ENCODE peak calls at places on chromosomes 16 and 17, in four cellular contexts. W is heart right ventricle, X is heart left ventricle, D is aorta. E is an unnamed sample.

GRCh38 chr17:67035131-67036083 is 8.9 kb upstream of the CACNG1 start:
- DNase-seq in W (no peak), X (no peak), D (no peak), E (no peak)

GRCh38 chr16:4888428-4889135 is 41.3 kb downstream of the UBN1 start:
- DNase-seq in X (no peak), W (no peak), D (no peak), E (no peak)

GRCh38 chr17:17743391-17744112 is 62.3 kb downstream of the RAI1 start:
- DNase-seq in D (no peak), W (no peak), X (no peak), E (no peak)

GRCh38 chr16:2450535-2450934 is 9.4 kb upstream of the TEDC2 start:
- DNase-seq in X (no peak), D (no peak), W (no peak), E (no peak)

GRCh38 chr16:57549730-57550129 is 7.3 kb downstream of the ADGRG5 start:
- DNase-seq in D (no peak), W (no peak), X (no peak), E (no peak)

GRCh38 chr17:32388613-32389459 is 38.9 kb downstream of the ZNF207 start:
- DNase-seq in W (no peak), D (no peak), X (no peak), E (no peak)

GRCh38 chr16:89902980-89903379 is 15.7 kb upstream of the MC1R start:
- DNase-seq in X (no peak), D (peak; percentile 42), W (no peak), E (no peak)

GRCh38 chr17:49015924-49016774 is 19.0 kb downstream of the IGF2BP1 start:
- DNase-seq in W (no peak), D (no peak), X (no peak), E (no peak)

GRCh38 chr16:10314811-10315210 is 71.0 kb upstream of the ATF7IP2 start:
- DNase-seq in W (no peak), D (no peak), X (no peak), E (peak; percentile 49)

GRCh38 chr16:84085774-84086173 is 31.0 kb downstream of the MBTPS1 start:
- DNase-seq in X (no peak), W (no peak), D (no peak), E (no peak)

GRCh38 chr16:82092711-82093110 is 57.7 kb downstream of the HSD17B2 start:
- DNase-seq in W (no peak), X (no peak), D (no peak), E (no peak)

GRCh38 chr16:71707199-71707598 is 17.3 kb downstream of the PHLPP2 start:
- DNase-seq in D (no peak), W (no peak), X (no peak), E (no peak)

GRCh38 chr17:15444805-15445204 is 22.6 kb downstream of the CDRT4 start:
- DNase-seq in X (no peak), W (no peak), D (no peak), E (no peak)

GRCh38 chr16:71870818-71871217 is 13.2 kb downstream of the ZNF821 start:
- DNase-seq in X (no peak), W (no peak), D (no peak), E (no peak)

GRCh38 chr17:55734128-55734781 is 11.6 kb upstream of the TMEM100 start:
- DNase-seq in X (no peak), D (no peak), W (no peak), E (no peak)

GRCh38 chr16:72487283-72487682 is 315.3 kb upstream of the PMFBP1 start:
- DNase-seq in W (no peak), X (no peak), D (no peak), E (no peak)

GRCh38 chr16:28140788-28141618 is 70.8 kb downstream of the XPO6 start:
- DNase-seq in X (no peak), W (no peak), D (no peak), E (peak; percentile 91)

GRCh38 chr17:12574525-12574924 is 91.2 kb upstream of the MYOCD start:
- DNase-seq in D (no peak), X (no peak), W (no peak), E (no peak)

GRCh38 chr17:50183439-50184001 is 17.7 kb downstream of the SGCA start:
- DNase-seq in D (no peak), W (no peak), X (no peak), E (no peak)

GRCh38 chr17:74763565-74764387 is 12.4 kb downstream of the NAT9 start:
- DNase-seq in W (no peak), X (no peak), D (no peak), E (no peak)

GRCh38 chr16:13672196-13672595 is 247.8 kb upstream of the ERCC4 start:
- DNase-seq in W (no peak), X (no peak), D (no peak), E (no peak)

GRCh38 chr16:25747160-25747758 is 55.5 kb downstream of the HS3ST4 start:
- DNase-seq in X (no peak), W (no peak), D (no peak), E (no peak)

GRCh38 chr17:43983515-43984411 is 20.7 kb upstream of the NAGS start:
- DNase-seq in X (no peak), W (peak; percentile 26), D (no peak), E (no peak)

GRCh38 chr16:31507929-31508705 is at the start of gene RUSF1:
- DNase-seq in X (peak; percentile 93), W (peak; percentile 92), D (peak; percentile 96), E (peak; percentile 79)

GRCh38 chr16:31274831-31275816 is 15.3 kb downstream of the ITGAM start:
- DNase-seq in D (no peak), X (no peak), W (no peak), E (no peak)

GRCh38 chr16:9499921-9500593 is 408.6 kb downstream of the HAPSTR1 start:
- DNase-seq in W (peak; percentile 20), X (no peak), D (no peak), E (no peak)

GRCh38 chr17:19716108-19717030 is at the start of gene SLC47A2:
- DNase-seq in W (no peak), X (no peak), D (no peak), E (no peak)

GRCh38 chr16:83044589-83044988 is 417.8 kb downstream of the CDH13 start:
- DNase-seq in W (no peak), X (no peak), D (no peak), E (no peak)

GRCh38 chr16:9489823-9490467 is 398.5 kb downstream of the HAPSTR1 start:
- DNase-seq in X (peak; percentile 13), W (peak; percentile 56), D (no peak), E (no peak)

GRCh38 chr17:47990962-47991731 is 20.2 kb downstream of the CDK5RAP3 start:
- DNase-seq in W (no peak), D (no peak), X (no peak), E (no peak)

GRCh38 chr17:5237541-5238016 is 2.9 kb upstream of the SCIMP start:
- DNase-seq in D (peak; percentile 71), X (peak; percentile 36), W (no peak), E (peak; percentile 74)

GRCh38 chr17:9982159-9982558 is 77.1 kb upstream of the RCVRN start:
- DNase-seq in D (no peak), X (no peak), W (no peak), E (no peak)

GRCh38 chr17:57493171-57493570 is 236.8 kb downstream of the MSI2 start:
- DNase-seq in X (no peak), D (no peak), W (no peak), E (no peak)

GRCh38 chr16:56317998-56318912 is 107.1 kb downstream of the AMFR start:
- DNase-seq in X (peak; percentile 81), W (peak; percentile 85), D (peak; percentile 89), E (peak; percentile 61)

GRCh38 chr16:1723450-1724147 is 17.6 kb downstream of the MAPK8IP3 start:
- DNase-seq in D (no peak), W (no peak), X (no peak), E (peak; percentile 22)

GRCh38 chr16:69363281-69363717 is 11.7 kb upstream of the TMED6 start:
- DNase-seq in W (no peak), D (no peak), X (no peak), E (no peak)

GRCh38 chr16:57245472-57246113 is 534 bp downstream of the ARL2BP start:
- DNase-seq in X (peak; percentile 44), W (peak; percentile 50), D (peak; percentile 60), E (no peak)

DNA sequence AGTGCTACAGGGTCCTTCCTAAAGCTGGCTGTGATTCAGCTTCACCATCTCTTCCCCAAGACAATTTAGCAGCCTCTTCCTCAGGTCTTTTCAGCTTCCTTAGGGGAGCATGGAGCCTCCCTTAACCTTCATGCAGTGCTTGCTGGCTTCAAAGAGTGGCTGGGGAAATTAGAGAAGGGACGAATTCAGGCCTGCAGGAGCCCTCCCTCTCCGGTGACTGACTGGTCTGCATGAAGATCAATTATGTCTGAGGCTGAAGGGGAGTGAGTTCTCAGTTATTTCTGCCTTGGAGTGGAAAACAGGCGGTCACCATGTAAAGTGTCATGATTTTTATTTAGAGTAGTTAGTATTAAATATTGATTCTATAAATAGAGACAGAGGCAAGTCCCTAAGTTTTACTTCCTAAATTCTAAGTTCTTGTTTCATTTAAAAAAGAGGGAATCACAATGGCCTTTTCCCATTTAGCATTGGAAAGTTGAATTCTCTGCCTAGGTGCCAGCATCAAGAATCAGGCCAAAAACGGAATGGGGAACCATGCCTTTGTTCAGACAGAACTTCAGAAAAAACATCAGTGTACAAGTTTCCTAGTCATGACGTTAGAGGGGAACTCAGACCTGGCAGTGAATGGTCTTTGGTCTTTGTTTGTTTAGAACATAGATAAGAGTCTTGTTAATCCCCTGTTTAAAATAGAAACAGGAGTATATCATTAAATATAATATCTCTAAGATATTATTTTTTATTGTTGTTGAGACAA is 4.3 kb downstream of the GABARAPL2 start:
- DNase-seq in W (no peak), D (no peak), X (no peak), E (no peak)
- H3K27ac ChIP-seq in W (peak overlapping the region; percentile 91), D (no peak overlapping the region), X (peak overlapping the region; percentile 34), E (no peak overlapping the region)

GRCh38 chr16:66976746-66977145 is 11.6 kb upstream of the CES4A start:
- DNase-seq in W (no peak), D (no peak), X (no peak), E (no peak)
- H3K4me1 ChIP-seq in W (no peaks in the 10 kb centered on the region), D (no peaks in the 10 kb centered on the region), X (no peaks in the 10 kb centered on the region), E (no peaks in the 10 kb centered on the region)

GRCh38 chr17:3966720-3967363 is 2.6 kb upstream of the ATP2A3 start:
- DNase-seq in X (no peak), W (no peak), D (no peak), E (no peak)
- H3K27ac ChIP-seq in X (no peak overlapping the region), W (no peak overlapping the region), D (no peak overlapping the region), E (no peak overlapping the region)

DNA sequence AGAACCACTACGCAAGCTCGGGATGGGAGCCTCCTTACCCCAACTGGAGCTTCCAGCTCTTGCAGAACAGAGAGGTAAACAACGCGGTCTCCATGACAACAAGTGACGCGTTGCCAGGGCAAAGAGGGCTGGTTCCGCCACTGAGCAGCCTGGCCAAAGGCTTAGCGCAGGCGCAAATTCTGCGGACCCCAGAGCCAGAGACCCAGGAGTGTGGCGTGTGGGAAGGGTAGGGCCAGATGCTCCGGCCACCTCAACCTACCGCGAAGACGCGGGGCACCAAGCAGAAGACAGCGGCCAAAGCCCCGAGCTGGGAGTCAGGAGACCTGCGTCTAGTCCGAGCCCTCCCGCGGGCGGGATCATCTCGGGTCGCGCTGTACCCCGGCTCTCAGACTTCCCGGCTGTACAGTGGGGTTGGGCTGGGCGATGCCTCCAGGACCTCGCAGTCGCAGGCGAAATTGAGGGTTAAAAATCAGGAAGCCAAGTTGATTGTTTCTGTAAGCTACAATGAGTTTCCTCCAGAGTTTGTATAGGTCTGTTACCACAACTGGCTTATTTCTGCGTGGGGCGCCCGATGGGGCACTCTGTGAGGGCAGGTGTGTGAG is at the start of gene TEKT1:
- DNase-seq in X (peak; percentile 70), D (peak; percentile 88), W (peak; percentile 68), E (peak; percentile 53)
- H3K4me1 ChIP-seq in X (peaks cover 11% of the 10 kb centered on the region), D (no peaks in the 10 kb centered on the region), W (peaks cover 13% of the 10 kb centered on the region), E (peaks cover 11% of the 10 kb centered on the region)

E was measured in CD4-positive, CD25-positive, alpha-beta regulatory T cell.